ENCODE peak calls at places on chromosome 19, in four cellular contexts. B is sigmoid colon, W is HepG2, O is ovary. M is an unnamed sample.

GRCh38 chr19:57389730-57390598 is at the start of gene ZNF548:
- DNase-seq in W (peak; percentile 99), B (peak; percentile 98), O (peak; percentile 97), M (peak; percentile 95)

GRCh38 chr19:35013820-35014754 is 14.0 kb downstream of the GRAMD1A start:
- DNase-seq in B (peak; percentile 64), W (no peak), O (no peak), M (peak; percentile 50)

GRCh38 chr19:19866599-19867248 is 1.0 kb downstream of the ZNF253 start:
- DNase-seq in W (peak; percentile 58), O (peak; percentile 43), B (no peak), M (peak; percentile 19)

GRCh38 chr19:32287811-32288227 is 57.6 kb upstream of the ZNF507 start:
- DNase-seq in W (peak; percentile 67), O (peak; percentile 79), B (peak; percentile 79), M (peak; percentile 74)

GRCh38 chr19:3065675-3066357 is 3.5 kb upstream of the TLE5 start:
- DNase-seq in W (peak; percentile 80), B (no peak), O (no peak), M (peak; percentile 79)

GRCh38 chr19:38395381-38396127 is 7.1 kb downstream of the SPRED3 start:
- DNase-seq in B (no peak), W (no peak), O (no peak), M (no peak)

GRCh38 chr19:42433503-42434260 is 6.5 kb upstream of the LIPE start:
- DNase-seq in O (peak; percentile 65), W (peak; percentile 95), B (no peak), M (peak; percentile 93)

GRCh38 chr19:31340059-31341025 is 8.9 kb downstream of the TSHZ3 start:
- DNase-seq in W (no peak), O (no peak), B (no peak), M (no peak)

GRCh38 chr19:19642506-19643157 is 825 bp downstream of the GMIP start:
- DNase-seq in W (no peak), O (no peak), B (no peak), M (peak; percentile 23)

GRCh38 chr19:2613507-2614295 is 88.8 kb downstream of the GNG7 start:
- DNase-seq in B (peak; percentile 73), O (peak; percentile 59), W (no peak), M (peak; percentile 50)

GRCh38 chr19:10872551-10873107 is 1.3 kb downstream of the CARM1 start:
- DNase-seq in W (no peak), B (no peak), O (no peak), M (no peak)

GRCh38 chr19:38515906-38516305 is 82.4 kb downstream of the RYR1 start:
- DNase-seq in B (no peak), O (no peak), W (no peak), M (no peak)

GRCh38 chr19:48424694-48425219 is 21.0 kb upstream of the GRWD1 start:
- DNase-seq in O (no peak), B (no peak), W (no peak), M (no peak)

GRCh38 chr19:42323852-42324654 is 1.4 kb upstream of the MEGF8 start:
- DNase-seq in O (peak; percentile 46), B (no peak), W (no peak), M (peak; percentile 32)

GRCh38 chr19:46981296-46981695 is 38.3 kb upstream of the NPAS1 start:
- DNase-seq in B (no peak), W (no peak), O (no peak), M (no peak)

GRCh38 chr19:41705393-41706174 is 2.8 kb upstream of the CEACAM5 start:
- DNase-seq in W (no peak), O (no peak), B (no peak), M (peak; percentile 55)

GRCh38 chr19:9913237-9914000 is 22.9 kb downstream of the OLFM2 start:
- DNase-seq in O (peak; percentile 42), W (no peak), B (no peak), M (peak; percentile 15)

GRCh38 chr19:29665215-29665825 is at the start of gene PLEKHF1:
- DNase-seq in W (peak; percentile 58), O (peak; percentile 92), B (peak; percentile 95), M (peak; percentile 94)

GRCh38 chr19:43667524-43668405 is 2.2 kb downstream of the PLAUR start:
- DNase-seq in W (no peak), B (peak; percentile 76), O (peak; percentile 60), M (peak; percentile 28)

GRCh38 chr19:10069046-10069445 is 17.1 kb upstream of the SHFL start:
- DNase-seq in B (no peak), W (no peak), O (no peak), M (no peak)

DNA sequence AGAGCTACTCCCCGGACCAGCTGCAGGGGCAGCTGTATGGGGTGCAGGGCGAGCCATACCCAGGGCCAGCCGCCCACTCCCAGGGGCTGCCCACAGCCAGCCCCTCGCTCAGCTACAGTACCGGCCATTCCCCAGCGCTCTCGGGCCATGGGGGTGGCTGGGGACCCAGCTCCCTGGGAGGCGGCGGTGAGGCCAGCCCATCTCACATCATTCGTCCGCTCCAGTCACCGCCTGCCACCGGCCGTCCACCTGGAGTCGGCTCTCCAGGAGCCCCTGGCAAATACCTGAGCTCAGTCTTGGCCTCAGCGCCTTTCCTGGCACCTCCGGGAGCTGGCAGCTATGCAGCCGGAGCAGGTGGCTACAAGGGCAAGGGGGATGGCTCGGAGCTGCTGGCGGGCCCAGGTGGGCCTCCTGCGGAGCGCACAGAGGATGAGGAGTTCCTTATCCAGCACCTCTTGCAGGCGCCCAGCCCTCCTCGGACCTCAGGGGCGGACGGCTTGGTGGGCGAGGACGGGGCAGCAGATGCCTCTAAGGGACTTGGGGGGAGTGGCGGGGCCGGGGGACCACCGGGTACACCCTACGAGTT is 4.9 kb downstream of the PRR12 start:
- DNase-seq in B (peak; percentile 66), W (no peak), O (peak; percentile 41), M (no peak)
- TF ChIP-seq EP300 in B (no peak), W (no peak), O (no peak), M (no peak)

GRCh38 chr19:7258840-7259395 is 35.3 kb downstream of the INSR start:
- DNase-seq in W (no peak), B (no peak), O (no peak), M (no peak)

GRCh38 chr19:7257148-7258041 is 36.8 kb downstream of the INSR start:
- DNase-seq in B (peak; percentile 74), O (peak; percentile 77), W (peak; percentile 68), M (peak; percentile 24)

GRCh38 chr19:7258042-7258839 is 36.0 kb downstream of the INSR start:
- DNase-seq in O (no peak), W (no peak), B (no peak), M (no peak)

GRCh38 chr19:7262470-7262869 is 31.7 kb downstream of the INSR start:
- DNase-seq in W (no peak), B (no peak), O (no peak), M (no peak)

DNA sequence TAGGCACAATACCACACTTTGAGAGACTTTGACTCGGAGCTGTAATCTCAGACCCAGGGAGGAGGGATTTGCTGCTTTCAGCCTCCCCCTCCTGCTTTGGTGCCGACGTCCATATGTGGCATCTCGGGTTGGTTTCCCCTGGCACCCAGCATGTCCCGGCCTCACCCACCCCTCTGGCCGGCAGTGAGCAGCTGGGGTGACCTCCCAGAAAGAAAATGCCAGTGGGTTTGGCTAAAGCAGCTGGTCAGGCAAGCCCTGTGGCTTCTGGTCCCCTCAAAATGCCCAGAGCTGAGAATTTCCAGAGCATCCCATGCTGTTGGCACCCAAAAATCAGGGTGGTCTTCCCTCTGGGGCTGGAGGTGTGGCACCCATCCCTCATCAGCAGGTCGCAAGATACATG is 34.1 kb downstream of the INSR start:
- DNase-seq in O (no peak), W (no peak), B (no peak), M (no peak)
- TF ChIP-seq EP300 in O (no peak), W (no peak), B (no peak), M (no peak)

GRCh38 chr19:45091031-45091918 is 1.7 kb upstream of the PPP1R37 start:
- DNase-seq in B (peak; percentile 99), O (peak; percentile 99), W (no peak), M (peak; percentile 99)
- TF ChIP-seq EP300 in B (no peak), O (no peak), W (no peak), M (no peak)

GRCh38 chr19:50500060-50500752 is 10.8 kb downstream of the JOSD2 start:
- DNase-seq in B (no peak), W (no peak), O (no peak), M (no peak)
- TF ChIP-seq EP300 in B (no peak), W (no peak), O (no peak), M (no peak)

GRCh38 chr19:16025108-16026101 is 50.9 kb upstream of the TPM4 start:
- DNase-seq in W (peak; percentile 61), O (no peak), B (peak; percentile 55), M (peak; percentile 39)
- TF ChIP-seq EP300 in W (no peak), O (no peak), B (no peak), M (no peak)